ENCODE peak calls at places on chromosomes 3 and 15, in nine cellular contexts. U is K562, S is fibroblast of lung, W is OCI-LY7, F is mesenchymal stem cell, I is GM12878, R is endothelial cell of umbilical vein, K is IMR-90, J is MM.1S. A is an unnamed sample.

GRCh38 chr15:63655683-63656372 is 58.6 kb downstream of the FBXL22 start:
- DNase-seq in U (no peak), S (no peak), W (no peak), F (no peak), I (no peak), R (no peak), K (no peak), J (no peak), A (no peak)

GRCh38 chr3:51386159-51386851 is 1.2 kb downstream of the MANF start:
- DNase-seq in U (no peak), S (no peak), W (peak), F (peak), I (no peak), R (no peak), K (no peak), J (peak), A (no peak)

GRCh38 chr3:9951962-9952805 is at the start of gene PRRT3:
- DNase-seq in U (peak), S (peak), W (peak), F (peak), I (no peak), R (no peak), K (peak), J (peak), A (peak)

GRCh38 chr15:41291065-41291631 is 41.2 kb downstream of the OIP5 start:
- DNase-seq in U (no peak), S (no peak), W (peak), F (no peak), I (peak), R (no peak), K (no peak), J (no peak), A (peak)

GRCh38 chr3:122023335-122023734 is 1.3 kb upstream of the ILDR1 start:
- DNase-seq in U (no peak), S (no peak), W (peak), F (no peak), I (no peak), R (no peak), K (no peak), J (no peak), A (peak)

GRCh38 chr3:41716391-41716910 is 245.5 kb downstream of the ULK4 start:
- DNase-seq in U (no peak), S (peak), W (no peak), F (no peak), I (no peak), R (peak), K (peak), J (no peak), A (no peak)

GRCh38 chr15:63409179-63409578 is 27.5 kb upstream of the CA12 start:
- DNase-seq in U (no peak), S (no peak), W (no peak), F (no peak), I (no peak), R (no peak), K (no peak), J (no peak), A (no peak)

GRCh38 chr15:60614862-60615771 is 136.2 kb upstream of the ICE2 start:
- DNase-seq in U (peak), S (no peak), W (no peak), F (no peak), I (no peak), R (no peak), K (no peak), J (no peak), A (no peak)

GRCh38 chr15:49036650-49037545 is 9.3 kb downstream of the SECISBP2L start:
- DNase-seq in U (no peak), S (peak), W (no peak), F (peak), I (no peak), R (no peak), K (peak), J (no peak), A (no peak)

GRCh38 chr3:21435871-21436270 is 315.1 kb downstream of the ZNF385D start:
- DNase-seq in U (no peak), S (peak), W (no peak), F (no peak), I (no peak), R (peak), K (peak), J (no peak), A (no peak)

GRCh38 chr3:33943277-33943676 is 144.8 kb downstream of the PDCD6IP start:
- DNase-seq in U (no peak), S (no peak), W (no peak), F (no peak), I (no peak), R (no peak), K (no peak), J (no peak), A (no peak)

GRCh38 chr15:76183906-76184639 is 124.3 kb downstream of the TMEM266 start:
- DNase-seq in U (no peak), S (no peak), W (no peak), F (no peak), I (no peak), R (no peak), K (no peak), J (no peak), A (no peak)

GRCh38 chr3:143306419-143306818 is 186.8 kb downstream of the CHST2 start:
- DNase-seq in U (no peak), S (no peak), W (no peak), F (no peak), I (no peak), R (peak), K (no peak), J (no peak), A (no peak)

GRCh38 chr3:13073042-13073906 is at the start of gene IQSEC1:
- DNase-seq in U (peak), S (peak), W (peak), F (no peak), I (no peak), R (no peak), K (peak), J (peak), A (peak)

GRCh38 chr3:13073976-13074375 is 747 bp upstream of the IQSEC1 start:
- DNase-seq in U (no peak), S (no peak), W (no peak), F (no peak), I (no peak), R (no peak), K (no peak), J (no peak), A (peak)

GRCh38 chr3:13071695-13072094 is 1.5 kb downstream of the IQSEC1 start:
- DNase-seq in U (no peak), S (no peak), W (no peak), F (no peak), I (no peak), R (no peak), K (no peak), J (no peak), A (no peak)

GRCh38 chr3:13070622-13071021 is 2.6 kb downstream of the IQSEC1 start:
- DNase-seq in U (no peak), S (no peak), W (no peak), F (no peak), I (no peak), R (no peak), K (no peak), J (no peak), A (no peak)

DNA sequence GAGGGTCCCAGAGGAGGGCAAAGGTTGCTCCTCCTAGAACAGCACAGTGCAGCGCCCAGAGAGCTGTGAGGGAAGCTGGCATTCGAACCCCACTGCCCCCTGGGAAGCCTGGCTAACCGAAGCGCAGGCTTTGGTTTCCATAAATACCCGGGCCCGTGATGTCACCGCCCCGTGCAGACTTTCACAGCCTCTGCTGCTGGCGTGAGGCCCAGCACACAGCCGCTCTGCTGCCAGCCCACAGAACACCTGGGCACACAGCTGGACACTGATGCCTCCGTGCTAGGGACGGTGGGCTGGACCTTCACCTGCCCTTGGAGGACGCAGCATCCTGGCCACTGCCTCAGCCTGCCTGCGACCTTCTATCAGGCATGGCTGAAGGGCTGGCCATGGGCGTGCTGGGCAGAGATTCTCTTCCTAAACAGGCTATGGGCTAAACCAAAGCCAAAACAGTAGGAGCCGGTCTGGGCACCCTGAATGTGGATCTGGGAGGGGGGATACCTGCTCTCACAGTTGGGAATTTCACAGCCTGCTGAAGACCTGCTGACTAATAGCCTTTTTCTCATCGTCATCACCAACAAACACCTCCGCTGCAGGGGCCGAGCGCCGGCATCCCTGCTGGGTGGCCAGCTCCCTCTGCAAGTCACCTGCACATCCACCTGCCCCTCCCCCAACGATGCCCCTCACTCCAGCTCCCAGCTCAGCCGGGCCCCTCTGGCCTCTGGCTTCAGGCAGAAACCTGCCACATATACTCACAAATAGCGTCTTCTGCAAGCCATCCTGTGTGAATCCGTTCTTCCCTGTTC is 789 bp downstream of the IQSEC1 start:
- DNase-seq in U (no peak), S (peak), W (peak), F (no peak), I (peak), R (no peak), K (peak), J (peak), A (peak)
- H3K4me3 ChIP-seq in U (no peak), S (no peak), W (peak), F (no peak), I (peak), R (no peak), K (no peak), J (peak), A (peak)

GRCh38 chr3:173893835-173894234 is 496.3 kb downstream of the NLGN1 start:
- DNase-seq in U (no peak), S (no peak), W (no peak), F (no peak), I (no peak), R (no peak), K (no peak), J (no peak), A (no peak)

GRCh38 chr3:173902401-173902800 is 504.9 kb downstream of the NLGN1 start:
- DNase-seq in U (no peak), S (no peak), W (no peak), F (no peak), I (no peak), R (no peak), K (no peak), J (no peak), A (no peak)

GRCh38 chr3:173893066-173893465 is 495.5 kb downstream of the NLGN1 start:
- DNase-seq in U (no peak), S (peak), W (no peak), F (no peak), I (no peak), R (peak), K (peak), J (no peak), A (no peak)

GRCh38 chr3:173892547-173892946 is 495.0 kb downstream of the NLGN1 start:
- DNase-seq in U (no peak), S (peak), W (no peak), F (no peak), I (no peak), R (peak), K (no peak), J (no peak), A (no peak)

DNA sequence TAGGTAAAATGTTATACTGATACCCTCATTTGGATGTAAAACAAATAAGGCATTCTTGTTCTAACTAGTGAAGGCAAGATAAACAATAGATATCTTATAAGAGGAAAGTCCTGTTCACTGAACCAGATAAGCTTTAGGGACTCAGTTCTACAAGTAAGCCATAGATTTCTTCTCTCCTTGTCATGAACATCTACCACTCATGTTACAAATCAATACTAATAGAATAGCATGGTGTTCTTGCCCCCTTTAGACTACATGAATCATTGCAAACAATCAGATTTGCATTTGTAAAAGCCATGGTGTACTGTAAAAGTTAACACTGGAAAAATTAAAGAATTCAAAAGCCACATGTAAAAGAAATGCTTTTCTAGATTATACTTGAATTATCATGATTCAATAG is 500.1 kb downstream of the NLGN1 start:
- DNase-seq in U (no peak), S (no peak), W (no peak), F (no peak), I (no peak), R (no peak), K (no peak), J (no peak), A (no peak)
- H2AFZ ChIP-seq in U (no peak), S (no peak), W (no peak), F (no peak), I (no peak), R (no peak), K (no peak), J (no peak), A (no peak)

DNA sequence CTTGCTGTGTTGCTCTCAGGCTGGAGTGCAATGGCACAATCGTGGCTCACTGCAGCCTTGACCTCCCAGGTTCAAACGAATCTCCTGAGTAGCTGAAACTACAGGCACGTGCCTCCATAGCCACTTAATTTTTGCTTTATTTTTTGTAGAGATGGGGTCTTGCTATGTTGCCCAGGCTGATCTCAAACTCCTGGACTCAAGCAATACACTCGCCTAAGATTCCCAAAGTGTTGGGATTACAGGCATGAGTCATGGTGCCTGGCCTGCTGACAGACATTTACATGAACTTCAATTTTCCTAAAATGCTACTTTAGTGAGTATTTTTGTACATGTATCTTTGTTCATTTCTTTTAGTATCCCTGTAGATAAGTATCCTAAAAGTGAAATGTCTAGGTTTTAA is 132.3 kb downstream of the SUCLG2 start:
- DNase-seq in U (no peak), S (peak), W (no peak), F (no peak), I (no peak), R (no peak), K (peak), J (no peak), A (no peak)
- H3K4me3 ChIP-seq in U (no peak), S (no peak), W (no peak), F (no peak), I (no peak), R (no peak), K (no peak), J (no peak), A (no peak)

GRCh38 chr15:90161946-90162345 is 39.2 kb upstream of the SEMA4B start:
- DNase-seq in U (no peak), S (no peak), W (peak), F (no peak), I (peak), R (no peak), K (no peak), J (peak), A (peak)

GRCh38 chr15:90159213-90159612 is 41.9 kb upstream of the SEMA4B start:
- DNase-seq in U (no peak), S (no peak), W (no peak), F (no peak), I (no peak), R (no peak), K (no peak), J (no peak), A (no peak)

GRCh38 chr15:90162956-90163355 is 38.2 kb upstream of the SEMA4B start:
- DNase-seq in U (no peak), S (no peak), W (no peak), F (no peak), I (no peak), R (no peak), K (no peak), J (no peak), A (no peak)

GRCh38 chr15:90165157-90165556 is 36.0 kb upstream of the SEMA4B start:
- DNase-seq in U (no peak), S (no peak), W (no peak), F (no peak), I (no peak), R (no peak), K (no peak), J (no peak), A (no peak)

DNA sequence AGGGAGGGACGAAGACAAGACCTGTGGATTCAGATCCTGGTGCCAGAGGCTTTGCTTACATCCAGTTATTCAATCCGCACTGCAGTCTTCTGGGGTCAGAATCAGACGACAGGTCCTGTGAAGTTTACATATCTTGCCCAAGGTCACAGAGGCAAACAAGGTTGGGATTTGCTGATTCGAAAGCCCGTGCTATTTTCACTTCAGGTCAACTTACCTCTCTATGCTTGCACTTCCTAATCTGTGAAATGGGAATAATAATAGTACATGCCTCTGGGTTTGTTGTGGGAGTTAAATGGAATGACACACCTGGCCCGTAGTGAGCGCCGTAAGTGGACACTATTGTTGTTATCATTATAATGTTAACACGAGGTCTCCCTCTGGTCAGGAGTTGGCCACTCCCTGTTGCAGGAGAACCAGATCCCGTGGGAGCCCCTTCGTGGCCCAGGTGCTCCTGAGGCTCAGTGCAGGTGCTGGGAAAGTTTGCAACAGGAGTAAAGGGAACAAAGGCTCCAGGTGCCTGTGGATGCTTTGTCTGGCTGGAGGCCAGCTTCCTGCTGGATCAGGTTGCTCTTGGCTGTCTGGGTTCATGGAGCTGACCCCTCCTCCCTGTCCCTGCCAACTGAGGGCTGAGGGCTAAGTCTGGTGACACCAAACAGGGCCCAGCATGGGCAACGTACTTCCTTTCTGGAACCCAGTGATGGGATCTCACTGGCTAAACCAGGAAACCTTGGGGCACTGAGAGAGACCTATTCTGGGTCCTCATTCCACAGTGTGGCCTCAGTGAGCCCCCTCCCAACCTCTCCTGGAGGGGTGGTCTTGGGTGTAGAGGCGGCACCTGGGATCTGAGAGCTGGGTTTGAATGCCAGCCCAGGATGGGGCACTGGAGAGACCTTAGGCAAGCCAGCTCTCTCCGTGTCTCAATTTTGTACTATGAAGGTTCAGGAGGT is 40.1 kb upstream of the SEMA4B start:
- DNase-seq in U (no peak), S (no peak), W (no peak), F (no peak), I (no peak), R (no peak), K (no peak), J (no peak), A (no peak)
- H2AFZ ChIP-seq in U (peak), S (no peak), W (no peak), F (no peak), I (no peak), R (no peak), K (no peak), J (peak), A (no peak)

DNA sequence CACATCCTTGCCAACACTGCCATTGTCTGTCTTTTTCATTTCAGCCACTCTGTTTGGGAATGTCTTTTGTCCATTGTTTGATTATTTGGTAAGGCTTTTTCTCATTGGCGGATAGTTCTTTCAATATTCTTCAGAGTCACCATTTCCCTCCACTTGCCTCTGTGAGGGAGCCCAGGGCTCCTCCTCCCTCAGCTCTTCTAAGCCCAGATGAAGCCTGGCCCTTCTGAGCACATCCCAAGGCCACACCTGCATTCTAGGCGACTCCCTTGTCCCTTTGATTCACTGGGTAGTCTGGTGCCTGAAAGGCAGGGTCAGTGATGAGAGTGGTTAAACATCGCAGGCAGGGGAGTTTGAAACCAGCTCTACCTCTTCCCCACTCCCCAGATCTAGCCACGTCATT is 12.4 kb upstream of the LTF start:
- DNase-seq in U (no peak), S (no peak), W (no peak), F (no peak), I (no peak), R (no peak), K (no peak), J (no peak), A (no peak)
- H3K4me3 ChIP-seq in U (no peak), S (no peak), W (no peak), F (no peak), I (no peak), R (no peak), K (no peak), J (no peak), A (no peak)

GRCh38 chr3:81908596-81908995 is 147.2 kb upstream of the GBE1 start:
- DNase-seq in U (no peak), S (no peak), W (no peak), F (no peak), I (no peak), R (no peak), K (no peak), J (no peak), A (no peak)

GRCh38 chr3:81909756-81910155 is 148.3 kb upstream of the GBE1 start:
- DNase-seq in U (no peak), S (peak), W (no peak), F (no peak), I (no peak), R (no peak), K (no peak), J (no peak), A (no peak)

GRCh38 chr3:81916890-81917289 is 155.4 kb upstream of the GBE1 start:
- DNase-seq in U (no peak), S (no peak), W (no peak), F (no peak), I (no peak), R (no peak), K (no peak), J (no peak), A (no peak)

GRCh38 chr3:81910244-81910852 is 148.9 kb upstream of the GBE1 start:
- DNase-seq in U (peak), S (peak), W (peak), F (peak), I (peak), R (peak), K (peak), J (peak), A (peak)

GRCh38 chr3:81914254-81914653 is 152.8 kb upstream of the GBE1 start:
- DNase-seq in U (no peak), S (no peak), W (no peak), F (no peak), I (no peak), R (no peak), K (no peak), J (no peak), A (no peak)
- H2AFZ ChIP-seq in U (no peak), S (no peak), W (no peak), F (no peak), I (no peak), R (no peak), K (no peak), J (no peak), A (no peak)

GRCh38 chr3:159852256-159852655 is 136.4 kb upstream of the IL12A start:
- DNase-seq in U (no peak), S (no peak), W (no peak), F (no peak), I (no peak), R (peak), K (no peak), J (no peak), A (no peak)
- H3K4me3 ChIP-seq in U (no peak), S (no peak), W (no peak), F (no peak), I (no peak), R (no peak), K (no peak), J (peak), A (no peak)